ENCODE peak calls at places on chromosomes 2 and 18, in five cellular contexts. A is M059J; U is cardiac fibroblast; W is stimulated activated CD4-positive, alpha-beta T cell treated with anti-CD3 and anti-CD28 coated beads, Interleukin-4, amount 100 ng/mL, for 1 hour; S is T follicular helper cell. J is an unnamed sample.

GRCh38 chr18:12745095-12745820 is 42.4 kb downstream of the PSMG2 start:
- DNase-seq in S (no peak), U (no peak), A (no peak), W (no peak), J (no peak)

GRCh38 chr2:24708537-24709152 is 84.5 kb downstream of the PTRHD1 start:
- DNase-seq in U (peak), W (no peak), A (no peak), S (no peak), J (no peak)

GRCh38 chr2:74424995-74425406 is 3.5 kb downstream of the WDR54 start:
- DNase-seq in W (no peak), U (no peak), S (no peak), A (no peak), J (no peak)

GRCh38 chr18:7941533-7941932 is 374.4 kb downstream of the PTPRM start:
- DNase-seq in A (no peak), U (no peak), S (no peak), W (no peak), J (no peak)

GRCh38 chr2:201363857-201364560 is 6.9 kb upstream of the FLACC1 start:
- DNase-seq in W (no peak), U (peak), A (peak), S (peak), J (no peak)

GRCh38 chr18:10912790-10913560 is 236.4 kb downstream of the PIEZO2 start:
- DNase-seq in W (no peak), U (peak), A (peak), S (no peak), J (no peak)

GRCh38 chr2:28643911-28644334 is 107.7 kb upstream of the PPP1CB start:
- DNase-seq in A (peak), S (no peak), W (no peak), U (peak), J (no peak)

GRCh38 chr2:7881038-7881437 is 800.8 kb upstream of the ID2 start:
- DNase-seq in U (no peak), A (no peak), W (no peak), S (no peak), J (no peak)

GRCh38 chr2:142588269-142588668 is 289.2 kb upstream of the KYNU start:
- DNase-seq in A (peak), S (no peak), W (no peak), U (no peak), J (no peak)

GRCh38 chr2:64227603-64228125 is 83.4 kb upstream of the PELI1 start:
- DNase-seq in A (no peak), U (no peak), W (no peak), S (no peak), J (no peak)